ENCODE peak calls at places on chromosomes 1 and 21, in five cellular contexts. P is endothelial cell of umbilical vein; A is CD4-positive, alpha-beta T cell; Y is A549; B is breast epithelium. R is an unnamed sample.

GRCh38 chr1:88608139-88608943 is 75.7 kb upstream of the PKN2 start:
- DNase-seq in Y (peak), B (no peak), P (peak), A (no peak), R (no peak)

GRCh38 chr21:34869541-34869940 is 179.6 kb downstream of the RUNX1 start:
- DNase-seq in Y (no peak), P (no peak), B (no peak), A (no peak), R (no peak)

GRCh38 chr1:32881291-32881690 is 5.0 kb upstream of the HPCA start:
- DNase-seq in Y (no peak), P (no peak), B (no peak), A (no peak), R (no peak)

GRCh38 chr1:21027805-21028204 is 148.9 kb downstream of the EIF4G3 start:
- DNase-seq in P (no peak), B (no peak), Y (no peak), A (no peak), R (no peak)

GRCh38 chr1:19169642-19170041 is 40.4 kb downstream of the UBR4 start:
- DNase-seq in B (no peak), Y (no peak), P (no peak), A (no peak), R (no peak)

GRCh38 chr1:68795956-68796355 is 299.1 kb upstream of the DEPDC1 start:
- DNase-seq in P (no peak), A (no peak), Y (no peak), B (no peak), R (no peak)

GRCh38 chr21:32562426-32562825 is 22.9 kb downstream of the TCP10L start:
- DNase-seq in Y (no peak), B (no peak), P (peak), A (no peak), R (no peak)

GRCh38 chr1:215457213-215457612 is 109.9 kb upstream of the KCTD3 start:
- DNase-seq in A (no peak), B (no peak), Y (no peak), P (no peak), R (no peak)

GRCh38 chr1:28172690-28173150 is 3.8 kb downstream of the PTAFR start:
- DNase-seq in Y (no peak), P (peak), A (no peak), B (no peak), R (no peak)

DNA sequence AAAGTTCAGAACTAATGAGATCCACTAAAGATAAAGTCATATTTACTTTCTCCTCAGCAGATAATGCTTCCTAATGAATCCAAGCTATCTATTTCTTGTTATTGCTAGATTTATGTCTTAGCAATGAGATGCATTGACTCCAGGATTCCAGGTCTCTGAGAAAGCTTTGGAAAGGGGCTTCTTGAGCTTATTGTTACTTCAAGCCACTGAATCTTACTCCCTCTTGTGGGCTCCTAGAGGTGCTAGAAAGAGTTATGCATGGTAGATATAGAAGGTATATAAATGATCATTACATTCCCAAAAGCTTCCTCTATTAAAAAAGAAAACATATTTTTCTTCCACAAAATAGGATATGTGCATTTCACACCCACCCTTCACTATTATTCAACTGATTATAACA is 246.4 kb upstream of the ADAMTS5 start:
- DNase-seq in P (no peak), B (no peak), A (no peak), Y (no peak), R (no peak)
- TF ChIP-seq CTCF in P (no peak), B (no peak), A (no peak), Y (no peak), R (no peak)

GRCh38 chr1:154186852-154187501 is 4.9 kb downstream of the TPM3 start:
- DNase-seq in P (no peak), B (no peak), A (no peak), Y (no peak), R (no peak)
- TF ChIP-seq CTCF in P (no peak), B (no peak), A (no peak), Y (no peak), R (no peak)

GRCh38 chr1:65467536-65467935 is 47.1 kb downstream of the LEPR start:
- DNase-seq in Y (no peak), P (no peak), B (no peak), A (no peak), R (no peak)
- TF ChIP-seq CTCF in Y (no peak), P (no peak), B (no peak), A (no peak), R (no peak)

GRCh38 chr1:22142315-22143064 is 407 bp downstream of the WNT4 start:
- DNase-seq in A (no peak), B (no peak), P (peak), Y (peak), R (peak)

GRCh38 chr1:22143586-22144033 is 713 bp upstream of the WNT4 start:
- DNase-seq in A (no peak), P (no peak), B (no peak), Y (no peak), R (no peak)

GRCh38 chr1:22141948-22142314 is 966 bp downstream of the WNT4 start:
- DNase-seq in Y (no peak), P (no peak), A (no peak), B (no peak), R (no peak)

GRCh38 chr1:22141493-22141892 is 1.4 kb downstream of the WNT4 start:
- DNase-seq in B (no peak), Y (no peak), A (no peak), P (no peak), R (no peak)

DNA sequence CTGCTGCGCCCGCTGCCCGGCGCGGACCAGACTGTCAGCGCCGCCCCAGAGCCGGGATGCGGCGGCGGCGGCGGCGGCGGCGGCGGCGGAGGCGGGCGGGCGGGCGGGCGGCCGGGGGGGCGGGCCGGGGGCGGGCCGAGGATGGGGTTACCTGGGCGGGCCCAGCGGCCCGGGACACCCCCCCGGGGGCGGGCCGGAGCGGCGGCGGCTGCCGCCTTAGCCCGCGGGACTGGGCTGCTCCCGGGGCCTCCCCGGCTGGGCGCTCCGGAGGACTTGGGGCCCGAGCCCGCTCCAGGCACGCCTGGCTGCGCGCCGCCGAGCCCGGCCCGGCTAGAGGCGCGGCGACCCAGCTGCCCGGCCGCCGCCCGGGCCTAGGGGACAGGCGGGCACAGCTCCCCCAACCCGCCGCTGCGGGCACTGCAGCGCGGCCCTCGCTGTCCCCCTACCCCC is at the start of gene WNT4:
- DNase-seq in P (no peak), Y (peak), B (no peak), A (no peak), R (no peak)
- TF ChIP-seq CTCF in P (peak), Y (peak), B (no peak), A (no peak), R (no peak)

GRCh38 chr1:97164276-97164639 is 442.7 kb downstream of the PTBP2 start:
- DNase-seq in P (no peak), Y (no peak), A (no peak), B (no peak), R (no peak)

GRCh38 chr1:97163591-97164275 is 442.1 kb downstream of the PTBP2 start:
- DNase-seq in B (no peak), Y (no peak), P (no peak), A (no peak), R (no peak)

GRCh38 chr1:97160796-97161195 is 439.2 kb downstream of the PTBP2 start:
- DNase-seq in A (no peak), Y (no peak), P (peak), B (no peak), R (no peak)

GRCh38 chr1:97159342-97159741 is 437.8 kb downstream of the PTBP2 start:
- DNase-seq in Y (no peak), P (no peak), A (no peak), B (no peak), R (no peak)

GRCh38 chr1:97158704-97159103 is 437.1 kb downstream of the PTBP2 start:
- DNase-seq in A (no peak), B (no peak), Y (no peak), P (no peak), R (no peak)
- TF ChIP-seq CTCF in A (no peak), B (no peak), Y (no peak), P (no peak), R (no peak)

DNA sequence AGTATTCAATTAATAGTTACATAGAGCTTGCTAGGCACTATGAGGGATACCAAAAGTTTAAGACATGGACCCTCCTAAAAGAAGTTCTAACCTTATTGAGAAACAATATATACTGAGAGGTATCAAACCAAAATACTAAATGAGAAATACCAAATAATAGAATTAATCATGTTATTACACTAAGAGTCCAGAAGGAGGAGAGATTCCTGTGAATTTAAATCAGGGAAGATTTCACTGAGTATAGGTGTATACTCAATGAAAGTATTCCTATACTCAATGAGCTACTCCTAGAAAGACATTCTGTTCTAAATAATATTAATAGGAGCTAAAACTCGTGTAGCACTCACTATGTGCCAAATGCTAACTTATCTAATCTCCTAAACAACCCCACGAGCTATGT is 9.4 kb downstream of the CR1L start:
- DNase-seq in B (no peak), P (peak), Y (no peak), A (no peak), R (no peak)
- TF ChIP-seq CTCF in B (no peak), P (no peak), Y (peak), A (no peak), R (peak)

GRCh38 chr1:17059391-17060128 is 5.7 kb upstream of the SDHB start:
- DNase-seq in P (peak), B (peak), Y (peak), A (no peak), R (no peak)
- TF ChIP-seq CTCF in P (peak), B (peak), Y (peak), A (no peak), R (no peak)

GRCh38 chr1:65434255-65434654 is 13.8 kb downstream of the LEPR start:
- DNase-seq in A (no peak), P (no peak), Y (no peak), B (no peak), R (no peak)
- TF ChIP-seq CTCF in A (peak), P (no peak), Y (no peak), B (peak), R (no peak)

DNA sequence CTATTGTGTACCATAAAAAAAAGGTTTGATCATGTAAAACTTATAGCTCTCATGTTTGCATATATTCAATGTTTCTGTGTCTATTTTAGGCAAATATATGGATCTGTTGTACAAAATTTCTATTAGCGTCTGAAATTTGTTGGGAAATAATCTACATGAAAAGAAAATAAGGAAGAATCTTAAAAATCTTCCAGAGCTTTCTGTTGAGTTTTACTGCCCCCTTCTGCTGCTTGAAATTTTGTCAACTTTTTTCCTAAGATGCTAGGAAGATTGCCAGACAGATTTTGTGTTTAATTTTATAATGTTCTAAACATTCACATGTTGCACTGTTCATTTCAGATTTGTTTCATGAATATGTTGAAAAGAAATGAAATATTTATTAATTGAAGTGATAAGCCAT is 2.5 kb upstream of the PTGS2 start:
- DNase-seq in A (no peak), B (no peak), Y (no peak), P (peak), R (no peak)
- TF ChIP-seq CTCF in A (no peak), B (no peak), Y (peak), P (peak), R (no peak)